ENCODE peak calls at places on chromosomes 1 and 21, in eight cellular contexts. J, T, V, R, W, E, D and U are unnamed samples.

GRCh38 chr21:35559128-35559831 is 501.0 kb downstream of the SETD4 start:
- DNase-seq in T (peak), R (no peak), J (peak), E (no peak), V (no peak), W (no peak), D (no peak), U (peak)

GRCh38 chr21:41112740-41113692 is 54.9 kb upstream of the BACE2 start:
- DNase-seq in E (peak), V (no peak), T (peak), R (peak), D (no peak), W (no peak), J (peak), U (peak)

GRCh38 chr1:1966086-1966740 is 37.4 kb downstream of the CFAP74 start:
- DNase-seq in W (no peak), J (no peak), T (no peak), E (no peak), D (no peak), V (no peak), R (no peak), U (no peak)

GRCh38 chr1:179012033-179012432 is 13.7 kb upstream of the FAM20B start:
- DNase-seq in W (no peak), R (no peak), V (no peak), T (no peak), J (no peak), E (no peak), D (no peak), U (no peak)

GRCh38 chr21:23886828-23887708 is 1720.2 kb downstream of the MRPL39 start:
- DNase-seq in D (no peak), V (no peak), R (no peak), E (no peak), W (no peak), T (no peak), J (no peak), U (no peak)

GRCh38 chr21:45365608-45366241 is 39.2 kb upstream of the COL18A1 start:
- DNase-seq in E (no peak), J (peak), D (no peak), V (peak), T (peak), W (peak), R (no peak), U (no peak)

GRCh38 chr1:152970495-152970894 is at the start of gene SPRR4:
- DNase-seq in W (no peak), R (no peak), J (no peak), V (no peak), T (no peak), D (no peak), E (no peak), U (no peak)

GRCh38 chr1:226964611-226965486 is 24.8 kb downstream of the COQ8A start:
- DNase-seq in T (no peak), V (no peak), R (no peak), W (peak), J (no peak), D (no peak), E (no peak), U (no peak)

GRCh38 chr21:43201491-43201890 is 32.7 kb downstream of the CRYAA start:
- DNase-seq in J (no peak), T (no peak), R (no peak), W (no peak), V (no peak), E (no peak), D (no peak), U (no peak)

GRCh38 chr1:60589916-60590315 is 492.4 kb upstream of the NFIA start:
- DNase-seq in R (no peak), W (no peak), V (no peak), T (no peak), J (peak), E (no peak), D (no peak), U (no peak)

GRCh38 chr1:7262611-7263010 is 477.4 kb downstream of the CAMTA1 start:
- DNase-seq in R (no peak), E (no peak), V (peak), J (no peak), D (no peak), T (peak), W (no peak), U (no peak)

GRCh38 chr1:37458551-37458950 is 15.8 kb upstream of the ZC3H12A start:
- DNase-seq in J (no peak), D (no peak), W (no peak), T (no peak), V (peak), R (no peak), E (no peak), U (no peak)

GRCh38 chr1:234239515-234239914 is 133.7 kb upstream of the COA6 start:
- DNase-seq in E (no peak), T (no peak), J (no peak), W (no peak), V (no peak), D (no peak), R (no peak), U (no peak)

GRCh38 chr1:18109058-18109755 is 1.6 kb downstream of the IGSF21 start:
- DNase-seq in V (no peak), W (no peak), J (no peak), T (no peak), E (no peak), D (no peak), R (no peak), U (no peak)

GRCh38 chr1:225425211-225425786 is 2.5 kb downstream of the LBR start:
- DNase-seq in R (no peak), W (no peak), E (no peak), V (peak), T (peak), J (peak), D (no peak), U (no peak)

GRCh38 chr1:1872329-1872994 is 18.4 kb downstream of the GNB1 start:
- DNase-seq in J (no peak), E (no peak), T (no peak), V (no peak), R (no peak), W (no peak), D (no peak), U (no peak)

GRCh38 chr1:221823149-221823548 is 81.3 kb upstream of the DUSP10 start:
- DNase-seq in E (no peak), J (no peak), V (no peak), T (no peak), W (no peak), R (no peak), D (no peak), U (no peak)

GRCh38 chr1:169892176-169892818 is 1.4 kb downstream of the SCYL3 start:
- DNase-seq in V (no peak), W (no peak), R (no peak), J (no peak), E (no peak), T (no peak), D (no peak), U (no peak)

GRCh38 chr1:231045318-231045717 is 5.3 kb upstream of the FAM89A start:
- DNase-seq in D (no peak), E (no peak), J (no peak), R (no peak), V (no peak), T (peak), W (no peak), U (no peak)
- TF ChIP-seq CTCF in D (no peak), E (no peak), J (no peak), R (no peak), V (no peak), T (peak), W (no peak), U (no peak)

GRCh38 chr1:212620293-212620692 is 11.7 kb downstream of the ATF3 start:
- DNase-seq in T (no peak), D (no peak), J (no peak), E (no peak), R (no peak), W (no peak), V (no peak), U (no peak)
- H3K4me3 ChIP-seq in T (no peak), D (no peak), J (no peak), E (no peak), R (no peak), W (no peak), V (no peak), U (no peak)

GRCh38 chr1:114764689-114765088 is 6.9 kb upstream of the CSDE1 start:
- DNase-seq in J (no peak), V (no peak), W (no peak), E (no peak), R (no peak), T (no peak), D (no peak), U (no peak)
- TF ChIP-seq CTCF in J (no peak), V (no peak), W (no peak), E (no peak), R (no peak), T (no peak), D (no peak), U (no peak)

GRCh38 chr1:25550683-25551310 is 7.4 kb downstream of the LDLRAP1 start:
- DNase-seq in D (no peak), E (no peak), R (no peak), J (peak), V (no peak), T (no peak), W (no peak), U (no peak)
- H3K4me3 ChIP-seq in D (no peak), E (no peak), R (no peak), J (no peak), V (no peak), T (no peak), W (no peak), U (no peak)